ENCODE peak calls at places on chromosomes 13 and 19, in five cellular contexts. X, W, Y, D and P are unnamed samples. For H3K4me1, the result is how much of the 10 kb centered on the place peaks cover.

GRCh38 chr13:113483504-113484287 is 6.8 kb downstream of the DCUN1D2 start:
- DNase-seq in X (peak), W (no peak), Y (no peak), D (no peak), P (no peak)

GRCh38 chr13:69935043-69935442 is 172.6 kb upstream of the ATXN8OS start:
- DNase-seq in X (peak), W (no peak), Y (no peak), D (no peak), P (no peak)

GRCh38 chr13:26221399-26221720 is 754 bp downstream of the RNF6 start:
- DNase-seq in X (no peak), W (no peak), Y (no peak), D (no peak), P (no peak)

GRCh38 chr19:17579523-17580244 is 24.2 kb downstream of the COLGALT1 start:
- DNase-seq in X (peak), W (peak), Y (no peak), D (peak), P (no peak)

GRCh38 chr13:42968906-42969305 is 23.1 kb downstream of the EPSTI1 start:
- DNase-seq in X (peak), W (peak), Y (no peak), D (no peak), P (peak)

GRCh38 chr13:23679214-23679613 is 109.0 kb downstream of the TNFRSF19 start:
- DNase-seq in X (no peak), W (peak), Y (no peak), D (peak), P (no peak)

GRCh38 chr13:81987159-81987558 is 1646.2 kb upstream of the SPRY2 start:
- DNase-seq in X (no peak), W (no peak), Y (no peak), D (no peak), P (no peak)

GRCh38 chr13:75749407-75749806 is 113.3 kb downstream of the LMO7 start:
- DNase-seq in X (peak), W (no peak), Y (no peak), D (peak), P (no peak)

GRCh38 chr19:46486358-46486757 is 9.3 kb downstream of the PNMA8B start:
- DNase-seq in X (no peak), W (no peak), Y (no peak), D (no peak), P (no peak)

GRCh38 chr19:1250374-1251232 is 2.2 kb downstream of the MIDN start:
- DNase-seq in X (peak), W (peak), Y (peak), D (peak), P (no peak)

GRCh38 chr13:42969558-42970172 is 22.4 kb downstream of the EPSTI1 start:
- DNase-seq in X (peak), W (peak), Y (peak), D (peak), P (peak)

GRCh38 chr19:33683881-33684549 is 62.3 kb downstream of the CHST8 start:
- DNase-seq in X (peak), W (peak), Y (no peak), D (peak), P (no peak)

GRCh38 chr19:40592170-40592569 is 9.0 kb upstream of the LTBP4 start:
- DNase-seq in X (no peak), W (peak), Y (no peak), D (peak), P (no peak)

GRCh38 chr13:44259045-44260042 is 114.3 kb upstream of the SERP2 start:
- DNase-seq in X (no peak), W (peak), Y (peak), D (peak), P (peak)

GRCh38 chr13:73449258-73449657 is 390.5 kb downstream of the KLF5 start:
- DNase-seq in X (no peak), W (no peak), Y (no peak), D (no peak), P (no peak)

GRCh38 chr13:24092108-24092507 is 68.4 kb upstream of the SPATA13 start:
- DNase-seq in X (no peak), W (no peak), Y (no peak), D (no peak), P (no peak)

GRCh38 chr19:2462635-2463421 is 6.1 kb upstream of the LMNB2 start:
- DNase-seq in X (peak), W (peak), Y (no peak), D (peak), P (peak)

GRCh38 chr19:13961826-13962737 is 9.8 kb downstream of the DCAF15 start:
- DNase-seq in X (no peak), W (no peak), Y (no peak), D (peak), P (no peak)

GRCh38 chr19:9610484-9611113 is 10.4 kb downstream of the ZNF561 start:
- DNase-seq in X (no peak), W (no peak), Y (no peak), D (no peak), P (no peak)

GRCh38 chr13:75052616-75053015 is 429.4 kb downstream of the TBC1D4 start:
- DNase-seq in X (no peak), W (no peak), Y (no peak), D (no peak), P (no peak)

GRCh38 chr19:43470288-43470687 is 4.9 kb upstream of the LYPD3 start:
- DNase-seq in X (no peak), W (no peak), Y (peak), D (peak), P (no peak)

GRCh38 chr13:33318744-33319143 is 33.2 kb upstream of the STARD13 start:
- DNase-seq in X (no peak), W (no peak), Y (no peak), D (no peak), P (no peak)

GRCh38 chr19:29942404-29943261 is 594 bp downstream of the URI1 start:
- DNase-seq in X (peak), W (peak), Y (peak), D (peak), P (peak)

GRCh38 chr13:32471187-32471922 is 43.4 kb upstream of the N4BP2L1 start:
- DNase-seq in X (no peak), W (no peak), Y (no peak), D (peak), P (no peak)

GRCh38 chr13:46369506-46370268 is 17.4 kb downstream of the RUBCNL start:
- DNase-seq in X (no peak), W (no peak), Y (no peak), D (peak), P (no peak)
- H3K4me3 ChIP-seq in X (no peak), W (no peak), Y (no peak), D (no peak), P (no peak)

GRCh38 chr13:45416521-45417125 is 1.6 kb downstream of the SLC25A30 start:
- DNase-seq in X (no peak), W (no peak), Y (no peak), D (no peak), P (no peak)
- H3K4me1 ChIP-seq in X (under half), W (under half), Y (under half), D (under half), P (under half)

DNA sequence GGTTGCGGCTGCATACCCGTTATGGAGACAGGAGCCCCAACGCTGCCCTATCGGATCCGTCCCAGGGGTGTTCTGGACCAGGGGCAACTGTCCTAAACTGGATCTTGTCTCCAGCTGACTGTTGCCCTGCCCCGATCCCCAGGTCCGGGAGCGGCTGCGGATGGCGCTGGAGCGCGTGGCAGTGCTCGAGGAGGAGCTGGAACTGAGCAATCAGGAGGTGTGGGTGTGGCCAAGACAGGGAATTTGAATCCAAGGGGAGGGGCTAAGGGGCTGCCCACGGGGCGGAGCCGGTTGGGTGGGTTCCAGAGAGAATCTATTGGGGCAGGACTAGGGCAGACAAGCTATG is 9.9 kb downstream of the PPFIA3 start:
- DNase-seq in X (peak), W (no peak), Y (no peak), D (no peak), P (no peak)
- H3K4me3 ChIP-seq in X (no peak), W (no peak), Y (no peak), D (peak), P (no peak)

GRCh38 chr13:65445340-65445739 is 1784.8 kb downstream of the PCDH9 start:
- DNase-seq in X (no peak), W (no peak), Y (no peak), D (no peak), P (no peak)
- H3K4me1 ChIP-seq in X (under half), W (under half), Y (under half), D (under half), P (under half)

GRCh38 chr19:56347163-56347778 is 32.6 kb upstream of the ZSCAN5A start:
- DNase-seq in X (no peak), W (no peak), Y (no peak), D (no peak), P (no peak)
- H3K4me3 ChIP-seq in X (no peak), W (no peak), Y (no peak), D (no peak), P (no peak)